ENCODE peak calls at places on chromosome 1, in four cellular contexts. One of them, this sample, is unnamed.
A peak's percentile ranks its signal among the peaks of the same experiment; 100 is the strongest.

GRCh38 chr1:226248091-226248490 is 24.6 kb downstream of the MIXL1 start:
- DNase-seq in CD8-positive, alpha-beta T cell: no peak
- DNase-seq in uterus: no peak
- DNase-seq in neuronal stem cell: no peak
- DNase-seq in this sample: no peak

GRCh38 chr1:55309053-55309452 is 93.9 kb upstream of the USP24 start:
- DNase-seq in CD8-positive, alpha-beta T cell: no peak
- DNase-seq in uterus: no peak
- DNase-seq in neuronal stem cell: no peak
- DNase-seq in this sample: no peak

GRCh38 chr1:156490401-156491032 is 10.1 kb downstream of the MEF2D start:
- DNase-seq in neuronal stem cell: no peak
- DNase-seq in CD8-positive, alpha-beta T cell: no peak
- DNase-seq in uterus: peak; percentile 57
- DNase-seq in this sample: peak; percentile 66

GRCh38 chr1:229792576-229792975 is 166.5 kb downstream of the URB2 start:
- DNase-seq in neuronal stem cell: no peak
- DNase-seq in CD8-positive, alpha-beta T cell: no peak
- DNase-seq in uterus: no peak
- DNase-seq in this sample: no peak

GRCh38 chr1:153572569-153573015 is 6.9 kb upstream of the S100A2 start:
- DNase-seq in CD8-positive, alpha-beta T cell: no peak
- DNase-seq in uterus: peak; percentile 82
- DNase-seq in neuronal stem cell: no peak
- DNase-seq in this sample: peak; percentile 71

GRCh38 chr1:209030454-209031167 is 552.9 kb upstream of the CAMK1G start:
- DNase-seq in uterus: no peak
- DNase-seq in CD8-positive, alpha-beta T cell: no peak
- DNase-seq in neuronal stem cell: no peak
- DNase-seq in this sample: no peak

GRCh38 chr1:234973426-234974250 is 155.0 kb downstream of the TOMM20 start:
- DNase-seq in neuronal stem cell: no peak
- DNase-seq in CD8-positive, alpha-beta T cell: no peak
- DNase-seq in uterus: peak; percentile 13
- DNase-seq in this sample: no peak

GRCh38 chr1:43235451-43236121 is 34.2 kb upstream of the TMEM125 start:
- DNase-seq in uterus: no peak
- DNase-seq in CD8-positive, alpha-beta T cell: no peak
- DNase-seq in neuronal stem cell: no peak
- DNase-seq in this sample: no peak

GRCh38 chr1:231139125-231139649 is 22.7 kb upstream of the TRIM67 start:
- DNase-seq in neuronal stem cell: no peak
- DNase-seq in CD8-positive, alpha-beta T cell: no peak
- DNase-seq in uterus: no peak
- DNase-seq in this sample: no peak

DNA sequence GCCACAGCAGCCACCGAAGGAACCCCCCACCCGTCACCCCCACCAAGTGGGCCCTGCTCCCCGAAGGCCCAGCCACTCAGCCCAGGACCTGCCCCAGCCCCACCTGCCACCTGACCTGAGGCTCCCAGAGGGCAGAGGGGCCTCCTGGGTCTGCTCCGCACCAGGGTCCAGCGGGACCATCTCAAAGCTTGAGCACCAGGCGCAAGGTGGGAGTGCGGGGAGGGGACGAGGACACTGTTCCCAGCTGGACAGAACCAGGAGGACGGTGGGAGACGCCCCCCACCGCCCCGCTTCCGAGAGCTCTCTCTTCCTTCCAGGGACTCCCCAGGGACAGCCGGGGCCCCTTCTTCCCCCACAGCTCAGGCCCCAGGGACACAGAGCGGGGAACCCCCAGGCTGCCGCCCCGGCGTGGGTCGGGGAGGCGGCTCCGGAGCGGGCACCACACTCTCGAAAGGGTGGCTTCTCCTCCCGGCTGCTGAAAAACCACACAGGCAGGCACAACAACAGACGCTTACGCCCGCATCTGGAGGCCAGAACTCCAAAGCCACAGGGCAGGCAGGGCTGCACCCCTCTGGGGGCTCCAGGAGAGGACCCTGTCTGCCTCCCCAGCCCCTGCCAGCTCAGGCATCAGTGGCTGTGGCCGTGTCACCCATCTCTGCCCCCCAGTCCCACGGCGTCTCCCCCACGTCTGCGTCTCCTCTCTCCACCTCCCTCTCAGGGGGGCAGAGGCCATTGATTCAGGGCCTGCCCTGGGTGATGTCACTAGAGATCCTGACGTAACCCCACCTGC is 1.9 kb upstream of the TTLL10 start:
- DNase-seq in CD8-positive, alpha-beta T cell: no peak
- DNase-seq in neuronal stem cell: no peak
- DNase-seq in uterus: no peak
- DNase-seq in this sample: peak; percentile 1
- H3K36me3 ChIP-seq in CD8-positive, alpha-beta T cell: no peaks in the 10 kb centered on the region
- H3K36me3 ChIP-seq in neuronal stem cell: no peaks in the 10 kb centered on the region
- H3K36me3 ChIP-seq in uterus: no peaks in the 10 kb centered on the region
- H3K36me3 ChIP-seq in this sample: no peaks in the 10 kb centered on the region

GRCh38 chr1:31715873-31716220 is 12.0 kb upstream of the COL16A1 start:
- DNase-seq in neuronal stem cell: no peak
- DNase-seq in uterus: no peak
- DNase-seq in CD8-positive, alpha-beta T cell: no peak
- DNase-seq in this sample: no peak

GRCh38 chr1:31715097-31715872 is 11.5 kb upstream of the COL16A1 start:
- DNase-seq in uterus: peak; percentile 97
- DNase-seq in neuronal stem cell: peak; percentile 82
- DNase-seq in CD8-positive, alpha-beta T cell: no peak
- DNase-seq in this sample: peak; percentile 93

GRCh38 chr1:31712625-31713024 is 8.8 kb upstream of the COL16A1 start:
- DNase-seq in neuronal stem cell: no peak
- DNase-seq in uterus: peak; percentile 84
- DNase-seq in CD8-positive, alpha-beta T cell: no peak
- DNase-seq in this sample: no peak

GRCh38 chr1:31712041-31712440 is 8.2 kb upstream of the COL16A1 start:
- DNase-seq in neuronal stem cell: no peak
- DNase-seq in uterus: no peak
- DNase-seq in CD8-positive, alpha-beta T cell: no peak
- DNase-seq in this sample: no peak

GRCh38 chr1:31714442-31715096 is 10.8 kb upstream of the COL16A1 start:
- DNase-seq in CD8-positive, alpha-beta T cell: no peak
- DNase-seq in neuronal stem cell: peak; percentile 61
- DNase-seq in uterus: peak; percentile 96
- DNase-seq in this sample: peak; percentile 88
- H3K4me1 ChIP-seq in CD8-positive, alpha-beta T cell: peaks cover 19% of the 10 kb centered on the region
- H3K4me1 ChIP-seq in neuronal stem cell: peaks cover 15% of the 10 kb centered on the region
- H3K4me1 ChIP-seq in uterus: peaks cover 24% of the 10 kb centered on the region
- H3K4me1 ChIP-seq in this sample: peaks cover 4% of the 10 kb centered on the region

GRCh38 chr1:3780901-3781300 is 8.4 kb downstream of the SMIM1 start:
- DNase-seq in neuronal stem cell: no peak
- DNase-seq in CD8-positive, alpha-beta T cell: no peak
- DNase-seq in uterus: no peak
- DNase-seq in this sample: no peak
- H3K36me3 ChIP-seq in neuronal stem cell: peaks cover 75% of the 10 kb centered on the region
- H3K36me3 ChIP-seq in CD8-positive, alpha-beta T cell: peaks cover 29% of the 10 kb centered on the region
- H3K36me3 ChIP-seq in uterus: no peaks in the 10 kb centered on the region
- H3K36me3 ChIP-seq in this sample: no peaks in the 10 kb centered on the region

DNA sequence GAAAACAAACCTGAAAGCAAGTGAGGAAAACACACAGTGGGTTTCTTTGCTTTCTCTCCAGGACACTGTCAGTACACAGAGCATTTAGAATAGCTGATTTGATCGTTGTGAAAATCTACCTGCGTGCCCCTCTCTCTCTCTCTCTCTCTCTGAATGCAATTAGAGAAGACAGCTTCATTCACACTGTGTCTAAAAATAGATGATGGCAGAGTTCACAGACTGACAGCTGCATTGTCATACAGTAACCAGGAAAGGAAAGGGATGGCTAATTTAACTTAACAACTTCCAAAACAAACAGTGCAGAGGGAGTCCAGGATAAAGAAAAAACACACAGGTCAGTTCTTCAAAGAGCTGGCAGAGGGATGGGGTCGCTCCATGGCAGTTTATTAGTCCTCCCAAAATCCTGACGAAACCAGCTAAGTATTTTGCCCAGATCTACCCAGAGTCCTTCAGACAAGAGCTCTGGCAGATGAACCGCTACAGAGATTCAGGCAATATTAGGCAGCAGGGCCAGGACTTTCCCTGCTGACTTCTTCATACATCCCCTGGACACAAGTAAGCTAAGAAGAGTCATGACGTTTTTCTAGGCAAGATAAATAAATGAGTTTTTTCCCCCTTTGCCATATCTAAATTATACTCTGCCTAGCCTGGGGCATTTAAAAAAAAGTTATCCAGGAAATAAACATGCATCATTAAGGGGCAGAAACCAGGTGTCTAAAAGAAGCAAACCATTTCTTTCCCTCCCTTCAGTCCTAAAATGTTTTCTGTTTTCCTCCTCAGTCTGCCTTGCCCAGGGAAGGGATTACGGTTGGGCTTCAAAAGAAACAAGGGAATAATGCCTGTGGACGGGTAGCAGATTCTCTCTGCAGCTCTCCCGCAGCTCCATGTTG is 58.8 kb downstream of the WLS start:
- DNase-seq in neuronal stem cell: no peak
- DNase-seq in uterus: peak; percentile 29
- DNase-seq in CD8-positive, alpha-beta T cell: no peak
- DNase-seq in this sample: no peak
- H3K4me1 ChIP-seq in neuronal stem cell: peaks cover 11% of the 10 kb centered on the region
- H3K4me1 ChIP-seq in uterus: peaks cover 7% of the 10 kb centered on the region
- H3K4me1 ChIP-seq in CD8-positive, alpha-beta T cell: no peaks in the 10 kb centered on the region
- H3K4me1 ChIP-seq in this sample: peaks cover 37% of the 10 kb centered on the region

This sample was measured in neural progenitor cell.